ENCODE peak calls at places on chromosomes 3 and 15, in six cellular contexts. G is heart right ventricle, Y is heart left ventricle, H is GM12864, N is astrocyte of the spinal cord, V is cardiac fibroblast. E is an unnamed sample.

GRCh38 chr15:91694131-91694828 is 159.2 kb upstream of the SLCO3A1 start:
- DNase-seq in G (peak), Y (peak), H (no peak), N (peak), V (peak), E (no peak)

GRCh38 chr3:30486386-30486785 is 120.0 kb upstream of the TGFBR2 start:
- DNase-seq in G (no peak), Y (no peak), H (no peak), N (no peak), V (no peak), E (no peak)

GRCh38 chr15:31347067-31347975 is 20.7 kb downstream of the KLF13 start:
- DNase-seq in G (no peak), Y (no peak), H (no peak), N (no peak), V (no peak), E (peak)

GRCh38 chr15:93141373-93141790 is 52.4 kb upstream of the RGMA start:
- DNase-seq in G (no peak), Y (no peak), H (no peak), N (no peak), V (no peak), E (no peak)

GRCh38 chr15:61075741-61076140 is 153.4 kb downstream of the RORA start:
- DNase-seq in G (no peak), Y (no peak), H (no peak), N (no peak), V (no peak), E (no peak)

GRCh38 chr3:105526349-105527111 is 159.8 kb downstream of the ALCAM start:
- DNase-seq in G (no peak), Y (no peak), H (no peak), N (peak), V (no peak), E (no peak)

GRCh38 chr15:34365073-34365825 is 1.7 kb downstream of the LPCAT4 start:
- DNase-seq in G (peak), Y (peak), H (no peak), N (no peak), V (peak), E (no peak)

GRCh38 chr3:45199837-45200648 is 26.0 kb downstream of the TMEM158 start:
- DNase-seq in G (no peak), Y (no peak), H (no peak), N (peak), V (peak), E (no peak)

GRCh38 chr3:186414735-186415419 is 52.8 kb upstream of the DGKG start:
- DNase-seq in G (no peak), Y (no peak), H (no peak), N (peak), V (peak), E (no peak)

GRCh38 chr3:155131104-155131503 is 51.0 kb downstream of the MME start:
- DNase-seq in G (peak), Y (no peak), H (no peak), N (peak), V (peak), E (no peak)

GRCh38 chr3:189909573-189909972 is 211.1 kb downstream of the P3H2 start:
- DNase-seq in G (no peak), Y (no peak), H (no peak), N (no peak), V (peak), E (no peak)

GRCh38 chr3:100073555-100074307 is 40.6 kb downstream of the FILIP1L start:
- DNase-seq in G (peak), Y (peak), H (no peak), N (peak), V (peak), E (peak)

GRCh38 chr15:25727867-25728600 is 135.1 kb downstream of the ATP10A start:
- DNase-seq in G (no peak), Y (no peak), H (no peak), N (no peak), V (no peak), E (no peak)

GRCh38 chr3:54262541-54262940 is 140.2 kb downstream of the CACNA2D3 start:
- DNase-seq in G (no peak), Y (no peak), H (no peak), N (no peak), V (no peak), E (peak)

GRCh38 chr3:9976736-9977709 is 9.6 kb downstream of the EMC3 start:
- DNase-seq in G (peak), Y (peak), H (no peak), N (peak), V (peak), E (no peak)

GRCh38 chr15:65913631-65914199 is 44.4 kb downstream of the RAB11A start:
- DNase-seq in G (no peak), Y (no peak), H (no peak), N (no peak), V (no peak), E (no peak)

GRCh38 chr3:32487781-32488526 is 14.7 kb downstream of the CMTM6 start:
- DNase-seq in G (no peak), Y (no peak), H (no peak), N (no peak), V (peak), E (no peak)

GRCh38 chr3:24086597-24087369 is 141.7 kb downstream of the NR1D2 start:
- DNase-seq in G (no peak), Y (no peak), H (no peak), N (peak), V (peak), E (no peak)

GRCh38 chr3:13080591-13080990 is 7.4 kb upstream of the IQSEC1 start:
- DNase-seq in G (peak), Y (peak), H (no peak), N (no peak), V (peak), E (no peak)

GRCh38 chr15:65338366-65338765 is 33.9 kb downstream of the RNU5B-1 start:
- DNase-seq in G (no peak), Y (no peak), H (no peak), N (no peak), V (no peak), E (no peak)

GRCh38 chr3:124882749-124883148 is 4.4 kb downstream of the ITGB5 start:
- DNase-seq in G (no peak), Y (no peak), H (no peak), N (peak), V (no peak), E (no peak)

GRCh38 chr15:31427411-31427810 is 100.8 kb downstream of the KLF13 start:
- DNase-seq in G (no peak), Y (no peak), H (no peak), N (no peak), V (peak), E (no peak)

GRCh38 chr15:97446138-97446537 is 514.4 kb upstream of the ARRDC4 start:
- DNase-seq in G (no peak), Y (no peak), H (no peak), N (no peak), V (no peak), E (no peak)

GRCh38 chr3:38353151-38353550 is 6.6 kb downstream of the XYLB start:
- DNase-seq in G (no peak), Y (no peak), H (no peak), N (peak), V (peak), E (no peak)

GRCh38 chr3:78855190-78855589 is 912.6 kb downstream of the ROBO1 start:
- DNase-seq in G (no peak), Y (no peak), H (no peak), N (no peak), V (no peak), E (no peak)
- H3K4me3 ChIP-seq in G (no peak), Y (peak), H (no peak), N (no peak), V (no peak), E (no peak)

GRCh38 chr3:46344476-46344875 is 9.4 kb upstream of the CCR2 start:
- DNase-seq in G (no peak), Y (no peak), H (no peak), N (no peak), V (no peak), E (no peak)
- H3K4me3 ChIP-seq in G (no peak), Y (no peak), H (no peak), N (no peak), V (no peak), E (no peak)

DNA sequence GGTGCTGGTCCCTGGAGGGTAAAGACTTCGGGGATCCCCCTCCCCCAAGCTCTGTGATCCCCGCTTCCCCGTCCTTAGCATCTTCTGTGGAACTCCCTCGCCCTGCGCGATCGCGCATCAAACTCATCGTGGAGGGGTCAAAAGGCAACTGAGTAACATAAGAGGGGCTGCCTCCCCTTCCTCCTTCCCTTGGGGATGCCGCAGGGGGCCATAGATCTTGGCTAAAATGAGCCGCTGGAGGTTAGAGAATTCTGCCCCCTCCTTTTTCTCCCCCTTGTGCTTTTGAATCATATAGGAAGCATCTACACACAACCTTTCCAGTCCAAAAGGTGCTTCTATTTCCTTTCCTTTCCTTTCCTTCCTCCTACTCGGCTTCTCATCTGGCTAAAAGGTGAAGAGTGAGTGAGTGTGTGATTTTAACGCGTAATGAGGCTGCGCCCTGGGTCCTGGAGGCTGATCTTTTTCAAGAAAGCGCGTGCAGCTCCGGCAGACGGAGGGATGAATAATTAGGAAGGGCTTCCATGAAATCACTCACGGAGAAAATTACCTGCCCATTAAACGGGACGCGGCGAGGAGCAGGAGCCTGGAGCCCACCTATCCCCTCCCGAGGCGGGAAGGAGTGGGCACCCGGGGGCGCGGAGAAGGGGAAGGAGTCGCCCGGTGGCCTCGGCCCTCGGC is 832 bp upstream of the ROBO2 start:
- DNase-seq in G (no peak), Y (no peak), H (no peak), N (peak), V (peak), E (no peak)
- H3K4me3 ChIP-seq in G (peak), Y (peak), H (no peak), N (peak), V (peak), E (no peak)

GRCh38 chr15:63041982-63042878 is at the start of gene TPM1:
- DNase-seq in G (peak), Y (peak), H (no peak), N (peak), V (peak), E (no peak)
- H3K4me3 ChIP-seq in G (peak), Y (peak), H (no peak), N (peak), V (peak), E (no peak)

DNA sequence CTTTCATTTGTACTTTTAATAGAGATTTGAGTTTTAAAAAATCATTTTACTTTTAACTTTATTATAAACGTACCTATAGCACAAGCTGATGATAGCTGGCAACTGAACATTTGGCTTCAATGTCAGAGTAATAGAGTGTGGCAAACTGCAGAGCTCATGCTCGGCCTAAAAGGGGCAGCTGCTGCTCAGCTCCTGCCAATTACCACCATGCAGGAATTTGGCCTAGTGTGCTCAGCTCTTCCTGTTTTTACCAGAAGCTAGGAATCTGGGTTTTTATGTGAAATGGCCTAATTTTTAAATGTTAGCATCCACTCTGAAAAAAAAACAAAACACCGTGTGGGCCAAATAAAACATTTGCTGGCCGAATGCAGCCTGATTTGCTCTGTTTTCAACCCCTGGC is 1.8 kb downstream of the IFT122 start:
- DNase-seq in G (peak), Y (peak), H (no peak), N (peak), V (peak), E (no peak)
- H3K4me3 ChIP-seq in G (peak), Y (peak), H (no peak), N (no peak), V (peak), E (peak)